ENCODE peak calls at places on chromosomes 4 and X, in six cellular contexts. L is heart left ventricle; N is HFFc6; W is foreskin fibroblast; E is activated CD4-positive, alpha-beta T cell treated with anti-CD3 and anti-CD28 coated beads, Interleukin-2, amount 50 U/mL, for 4 hours; Z is ELR. I is an unnamed sample.

GRCh38 chr4:48173055-48173991 is 39.3 kb upstream of the TXK start:
- DNase-seq in L (no peak), N (peak; percentile 48), W (peak; percentile 61), E (no peak), Z (peak; percentile 87), I (peak; percentile 75)

GRCh38 chrX:42247241-42247640 is 323.9 kb upstream of the CASK start:
- DNase-seq in L (no peak), N (no peak), W (no peak), E (no peak), Z (no peak), I (no peak)

GRCh38 chr4:33890841-33891240 is 2353.5 kb downstream of the ARAP2 start:
- DNase-seq in L (no peak), N (no peak), W (no peak), E (no peak), Z (no peak), I (no peak)

GRCh38 chr4:80610845-80611244 is 275.3 kb downstream of the CFAP299 start:
- DNase-seq in L (no peak), N (peak; percentile 20), W (peak; percentile 16), E (no peak), Z (peak; percentile 47), I (peak; percentile 14)

GRCh38 chr4:151045907-151046306 is 30.8 kb upstream of the LRBA start:
- DNase-seq in L (no peak), N (no peak), W (no peak), E (no peak), Z (peak; percentile 21), I (no peak)

GRCh38 chr4:185339941-185340340 is 55.8 kb downstream of the LRP2BP start:
- DNase-seq in L (no peak), N (no peak), W (no peak), E (no peak), Z (no peak), I (no peak)

GRCh38 chr4:69878250-69878649 is 18.3 kb upstream of the SULT1E1 start:
- DNase-seq in L (no peak), N (no peak), W (no peak), E (no peak), Z (no peak), I (no peak)

GRCh38 chr4:94641702-94642560 is 115.8 kb upstream of the BMPR1B start:
- DNase-seq in L (no peak), N (peak; percentile 68), W (peak; percentile 46), E (no peak), Z (peak; percentile 83), I (peak; percentile 67)

GRCh38 chr4:182261651-182262223 is 18.5 kb downstream of the TENM3 start:
- DNase-seq in L (no peak), N (no peak), W (no peak), E (no peak), Z (no peak), I (no peak)

GRCh38 chr4:140300271-140300970 is 73.0 kb upstream of the SCOC start:
- DNase-seq in L (no peak), N (peak; percentile 66), W (peak; percentile 80), E (no peak), Z (peak; percentile 85), I (peak; percentile 66)

GRCh38 chr4:112817933-112818921 is 181.3 kb downstream of the LARP7 start:
- DNase-seq in L (peak; percentile 60), N (peak; percentile 89), W (peak; percentile 92), E (no peak), Z (peak; percentile 87), I (peak; percentile 65)

GRCh38 chr4:7395635-7396034 is 39.1 kb downstream of the PSAPL1 start:
- DNase-seq in L (peak; percentile 22), N (no peak), W (no peak), E (no peak), Z (no peak), I (no peak)

I was measured in HCEC 1CT.